ENCODE peak calls at places on chromosomes 13 and 19, in seven cellular contexts. N is IMR-90, F is lung, V is AG04450, D is HFF-Myc, G is foreskin fibroblast, A is tibial artery. X is an unnamed sample.

GRCh38 chr13:23018143-23018542 is 162.6 kb upstream of the SGCG start:
- DNase-seq in N (no peak), F (no peak), V (no peak), D (no peak), G (no peak), A (no peak), X (no peak)

GRCh38 chr19:9996541-9996940 is 13.8 kb downstream of the COL5A3 start:
- DNase-seq in N (peak; percentile 62), F (no peak), V (no peak), D (no peak), G (no peak), A (no peak), X (no peak)

GRCh38 chr13:51584731-51585191 is 499 bp downstream of the WDFY2 start:
- DNase-seq in N (peak; percentile 37), F (peak; percentile 63), V (no peak), D (no peak), G (peak; percentile 37), A (no peak), X (peak; percentile 61)

GRCh38 chr13:22091222-22091970 is 420.5 kb downstream of the FGF9 start:
- DNase-seq in N (peak; percentile 79), F (no peak), V (no peak), D (no peak), G (no peak), A (no peak), X (no peak)

GRCh38 chr13:27117158-27117557 is 54.5 kb downstream of the USP12 start:
- DNase-seq in N (peak; percentile 74), F (no peak), V (peak; percentile 30), D (no peak), G (no peak), A (no peak), X (peak; percentile 76)

GRCh38 chr13:101626925-101627555 is 174.6 kb downstream of the ITGBL1 start:
- DNase-seq in N (peak; percentile 2), F (no peak), V (no peak), D (no peak), G (no peak), A (no peak), X (peak; percentile 46)

GRCh38 chr13:101514100-101514499 is 61.6 kb downstream of the ITGBL1 start:
- DNase-seq in N (no peak), F (no peak), V (no peak), D (no peak), G (no peak), A (no peak), X (no peak)

GRCh38 chr19:44903602-44904425 is 1.8 kb upstream of the APOE start:
- DNase-seq in N (peak; percentile 49), F (peak; percentile 78), V (no peak), D (no peak), G (peak; percentile 54), A (peak; percentile 81), X (peak; percentile 75)

GRCh38 chr13:72586519-72586918 is 140.9 kb downstream of the MZT1 start:
- DNase-seq in N (no peak), F (no peak), V (no peak), D (no peak), G (no peak), A (no peak), X (peak; percentile 57)

GRCh38 chr13:57629821-57630235 is 1.7 kb upstream of the PCDH17 start:
- DNase-seq in N (peak; percentile 42), F (peak; percentile 81), V (no peak), D (no peak), G (peak; percentile 73), A (peak; percentile 90), X (peak; percentile 61)

GRCh38 chr13:37148501-37148900 is 43.0 kb upstream of the CSNK1A1L start:
- DNase-seq in N (no peak), F (no peak), V (no peak), D (no peak), G (no peak), A (no peak), X (no peak)

DNA sequence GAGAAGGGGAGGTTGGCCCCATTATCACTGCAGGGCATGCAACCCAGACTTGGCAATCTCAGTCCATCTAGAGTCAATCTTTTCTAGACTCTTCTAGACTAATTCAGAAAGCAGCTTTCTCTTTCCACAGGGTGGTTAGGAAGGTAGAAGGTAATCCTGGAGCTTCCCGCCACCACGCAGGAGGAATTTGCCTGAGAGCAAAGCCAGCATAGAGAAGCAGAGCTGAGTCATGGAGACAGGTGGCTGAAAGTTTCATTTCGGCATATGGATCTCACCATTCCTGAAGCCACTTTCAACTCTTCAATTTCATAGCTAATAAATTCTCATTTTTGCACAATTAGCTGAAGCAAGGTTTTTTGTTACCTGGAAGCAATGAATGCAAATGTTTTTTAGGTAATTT is 29.0 kb upstream of the FFAR2 start:
- DNase-seq in N (no peak), F (no peak), V (no peak), D (no peak), G (no peak), A (no peak), X (no peak)
- TF ChIP-seq CTCF in N (no peak), F (no peak), V (no peak), D (no peak), G (no peak), A (no peak), X (no peak)

GRCh38 chr19:43634516-43634876 is 5.2 kb downstream of the CADM4 start:
- DNase-seq in N (no peak), F (no peak), V (no peak), D (no peak), G (no peak), A (no peak), X (no peak)
- H3K4me3 ChIP-seq in N (no peak overlapping the region), F (no peak overlapping the region), V (no peak overlapping the region), D (no peak overlapping the region), G (no peak overlapping the region), A (no peak overlapping the region), X (peak overlapping the region; percentile 49)

GRCh38 chr19:14061081-14061749 is 661 bp downstream of the PALM3 start:
- DNase-seq in N (no peak), F (no peak), V (no peak), D (no peak), G (no peak), A (no peak), X (no peak)

GRCh38 chr19:14056741-14057356 is 5.0 kb downstream of the PALM3 start:
- DNase-seq in N (no peak), F (no peak), V (no peak), D (no peak), G (no peak), A (no peak), X (no peak)

GRCh38 chr19:14059652-14060155 is 2.2 kb downstream of the PALM3 start:
- DNase-seq in N (no peak), F (no peak), V (no peak), D (no peak), G (no peak), A (no peak), X (no peak)

GRCh38 chr19:14058182-14059092 is 3.4 kb downstream of the PALM3 start:
- DNase-seq in N (no peak), F (no peak), V (no peak), D (no peak), G (no peak), A (no peak), X (no peak)

GRCh38 chr19:14059093-14059480 is 2.8 kb downstream of the PALM3 start:
- DNase-seq in N (no peak), F (no peak), V (no peak), D (no peak), G (no peak), A (no peak), X (no peak)
- TF ChIP-seq CTCF in N (peak; percentile 52), F (no peak), V (peak; percentile 68), D (peak; percentile 82), G (peak; percentile 82), A (no peak), X (peak; percentile 72)

DNA sequence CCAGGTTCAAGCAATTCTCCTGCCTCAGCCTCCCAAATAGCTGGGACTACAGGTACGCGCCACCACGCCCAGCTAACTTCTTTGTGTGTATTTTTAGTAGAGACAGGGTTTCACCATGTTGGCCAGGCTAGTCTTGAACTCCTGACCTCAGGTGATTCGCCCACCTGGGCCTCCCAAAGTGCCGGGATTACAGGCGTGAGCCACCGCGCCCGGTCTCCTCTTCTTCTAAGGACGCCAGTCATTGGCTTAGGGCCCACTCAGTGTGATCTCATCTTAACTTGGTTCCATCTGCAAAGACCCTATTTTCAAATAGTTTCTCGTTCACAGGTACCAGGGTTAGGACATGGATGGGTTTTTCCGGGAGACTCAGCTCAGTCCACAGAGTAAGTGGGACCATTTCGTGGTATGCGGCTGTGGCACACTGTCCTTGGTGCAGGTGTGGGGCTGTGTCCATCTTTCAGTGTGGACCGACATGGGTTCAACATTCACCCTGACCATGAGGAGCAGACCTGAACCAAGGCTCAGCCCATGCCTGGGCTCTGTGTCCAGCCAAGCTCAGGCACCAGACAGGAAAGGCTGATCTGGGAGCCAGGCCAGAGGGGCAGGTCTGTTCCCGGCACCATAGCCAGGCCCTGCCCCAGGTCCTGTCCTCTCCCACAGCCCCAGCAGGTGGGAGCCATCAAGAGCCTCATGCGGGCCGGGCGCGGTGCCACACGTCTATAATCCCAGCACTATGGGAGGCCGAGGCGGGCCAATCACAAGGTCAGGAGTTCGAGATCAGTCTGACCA is 2.8 kb upstream of the MKNK2 start:
- DNase-seq in N (peak; percentile 23), F (no peak), V (no peak), D (no peak), G (no peak), A (peak; percentile 72), X (peak; percentile 86)
- H3K4me3 ChIP-seq in N (no peak overlapping the region), F (no peak overlapping the region), V (no peak overlapping the region), D (no peak overlapping the region), G (no peak overlapping the region), A (no peak overlapping the region), X (no peak overlapping the region)

DNA sequence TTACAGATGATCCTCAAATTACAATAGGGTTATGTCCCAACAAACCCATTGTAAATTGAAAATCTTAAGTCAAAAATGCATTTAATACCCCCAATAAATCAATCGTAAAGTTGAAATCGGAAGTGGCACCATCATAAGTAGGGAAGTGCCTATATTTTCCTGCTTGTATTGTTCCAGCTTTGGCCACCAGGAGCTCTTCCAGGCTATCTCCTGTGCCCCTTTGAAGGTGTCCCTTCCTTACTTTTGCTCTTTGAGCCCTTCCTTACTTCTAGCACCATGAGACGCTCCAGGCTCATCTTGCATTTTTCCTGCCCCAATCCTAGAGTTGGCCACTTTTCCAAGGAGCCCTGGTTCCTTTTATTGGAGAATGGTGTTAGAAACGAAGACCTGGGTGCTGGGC is 163.0 kb upstream of the TSC22D1 start:
- DNase-seq in N (no peak), F (no peak), V (no peak), D (no peak), G (no peak), A (no peak), X (no peak)
- TF ChIP-seq CTCF in N (no peak), F (no peak), V (peak; percentile 23), D (peak; percentile 23), G (no peak), A (no peak), X (peak; percentile 21)

GRCh38 chr19:53140351-53140750 is 7.6 kb upstream of the ZNF415 start:
- DNase-seq in N (no peak), F (no peak), V (no peak), D (no peak), G (no peak), A (no peak), X (no peak)
- H3K4me3 ChIP-seq in N (no peak overlapping the region), F (no peak overlapping the region), V (no peak overlapping the region), D (no peak overlapping the region), G (no peak overlapping the region), A (no peak overlapping the region), X (no peak overlapping the region)

X was measured in choroid plexus epithelial cell.